ENCODE peak calls at places on chromosomes 7 and 10, in five cellular contexts. E is testis, D is tibial artery, P is AG09309, R is nephron progenitor cell. V is an unnamed sample.

GRCh38 chr10:26787362-26787761 is 73.4 kb downstream of the ABI1 start:
- DNase-seq in E (no peak), D (no peak), P (no peak), R (no peak), V (no peak)

GRCh38 chr10:95331596-95332130 is 40.9 kb upstream of the PDLIM1 start:
- DNase-seq in E (no peak), D (no peak), P (no peak), R (no peak), V (no peak)

GRCh38 chr7:12210179-12211053 is 678 bp upstream of the TMEM106B start:
- DNase-seq in E (peak; percentile 51), D (no peak), P (no peak), R (no peak), V (peak; percentile 2)

GRCh38 chr10:9681655-9682054 is 1336.0 kb upstream of the CELF2 start:
- DNase-seq in E (no peak), D (no peak), P (no peak), R (no peak), V (no peak)

GRCh38 chr10:122368502-122369254 is 5.8 kb upstream of the PLEKHA1 start:
- DNase-seq in E (no peak), D (no peak), P (no peak), R (no peak), V (no peak)

GRCh38 chr7:55124989-55125875 is 106.4 kb downstream of the EGFR start:
- DNase-seq in E (no peak), D (no peak), P (no peak), R (no peak), V (no peak)

GRCh38 chr10:84407390-84408049 is 79.1 kb downstream of the CCSER2 start:
- DNase-seq in E (no peak), D (no peak), P (no peak), R (no peak), V (no peak)

GRCh38 chr10:20817116-20817515 is 80.0 kb downstream of the NEBL start:
- DNase-seq in E (no peak), D (no peak), P (no peak), R (no peak), V (no peak)

GRCh38 chr7:129530881-129531391 is 28.6 kb downstream of the SMKR1 start:
- DNase-seq in E (no peak), D (no peak), P (no peak), R (no peak), V (no peak)

GRCh38 chr7:137245186-137245585 is 98.3 kb downstream of the PTN start:
- DNase-seq in E (no peak), D (no peak), P (no peak), R (no peak), V (no peak)

GRCh38 chr10:52258791-52259427 is 55.2 kb upstream of the DKK1 start:
- DNase-seq in E (no peak), D (no peak), P (no peak), R (no peak), V (no peak)

GRCh38 chr10:11871470-11871869 is 48.3 kb downstream of the PROSER2 start:
- DNase-seq in E (no peak), D (no peak), P (no peak), R (no peak), V (no peak)

GRCh38 chr7:27132214-27132613 is 1.7 kb upstream of the HOXA4 start:
- DNase-seq in E (no peak), D (no peak), P (no peak), R (no peak), V (no peak)

GRCh38 chr10:107244122-107244521 is 79.6 kb upstream of the SORCS1 start:
- DNase-seq in E (no peak), D (no peak), P (no peak), R (no peak), V (no peak)

GRCh38 chr10:95513941-95514392 is 47.2 kb downstream of the SORBS1 start:
- DNase-seq in E (no peak), D (peak; percentile 87), P (peak; percentile 14), R (no peak), V (no peak)

GRCh38 chr10:75407716-75408511 is 6.3 kb upstream of the ZNF503 start:
- DNase-seq in E (peak; percentile 57), D (peak; percentile 77), P (no peak), R (peak; percentile 83), V (no peak)
- TF ChIP-seq CTCF in E (no peak), D (peak; percentile 15), P (no peak), R (no peak), V (no peak)

GRCh38 chr10:75651452-75651851 is 220.0 kb downstream of the LRMDA start:
- DNase-seq in E (no peak), D (no peak), P (no peak), R (no peak), V (no peak)
- TF ChIP-seq CTCF in E (no peak), D (no peak), P (no peak), R (peak; percentile 10), V (no peak)

GRCh38 chr10:18098201-18098600 is 42.0 kb upstream of the CACNB2 start:
- DNase-seq in E (no peak), D (no peak), P (no peak), R (no peak), V (no peak)
- TF ChIP-seq CTCF in E (no peak), D (no peak), P (no peak), R (no peak), V (no peak)

DNA sequence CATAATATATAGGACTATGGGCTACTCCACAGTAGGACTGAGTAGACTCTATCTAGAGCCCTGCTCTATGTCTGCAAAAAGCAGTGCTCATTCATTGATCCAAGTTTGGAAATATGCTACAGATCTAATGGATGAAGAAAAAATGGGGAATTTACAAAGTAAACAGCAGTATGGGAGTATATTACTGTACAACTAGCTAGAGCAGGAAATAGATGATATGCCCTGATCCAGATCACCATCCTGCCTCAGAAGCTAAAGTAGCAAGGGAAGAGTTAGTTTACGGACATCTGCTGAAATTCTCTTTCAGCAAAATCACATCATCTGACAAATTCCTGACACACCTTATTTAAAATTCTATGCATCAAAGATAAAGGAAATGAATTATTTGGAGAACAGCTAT is 168.2 kb upstream of the SEMA3A start:
- DNase-seq in E (no peak), D (no peak), P (no peak), R (no peak), V (no peak)
- TF ChIP-seq CTCF in E (no peak), D (no peak), P (no peak), R (no peak), V (no peak)

GRCh38 chr10:104638861-104639594 is 2.1 kb upstream of the SORCS3 start:
- DNase-seq in E (peak; percentile 27), D (no peak), P (no peak), R (peak; percentile 79), V (peak; percentile 49)
- TF ChIP-seq CTCF in E (peak; percentile 40), D (no peak), P (peak; percentile 42), R (peak; percentile 87), V (peak; percentile 25)

DNA sequence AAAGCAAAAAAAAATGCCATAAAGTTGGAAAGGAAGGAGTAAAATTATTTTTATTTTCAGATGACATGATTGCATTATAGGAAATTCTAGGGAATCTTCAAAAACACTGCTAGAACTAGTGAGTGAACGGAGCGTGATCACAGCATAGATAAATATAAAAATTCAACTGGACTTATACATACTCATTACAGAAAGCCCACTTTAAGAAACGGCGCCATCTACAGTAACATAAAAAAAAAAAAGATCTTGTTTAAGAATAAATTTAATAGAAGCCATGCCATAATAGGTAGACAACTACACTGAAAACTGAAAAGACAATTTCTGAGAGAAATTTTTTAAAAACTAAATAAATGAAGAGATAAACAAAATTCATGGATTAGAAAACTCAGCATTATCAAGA is 623.1 kb upstream of the MGMT start:
- DNase-seq in E (no peak), D (no peak), P (no peak), R (no peak), V (no peak)
- TF ChIP-seq CTCF in E (no peak), D (no peak), P (no peak), R (peak; percentile 27), V (no peak)

GRCh38 chr10:101165736-101166135 is 34.6 kb downstream of the TLX1 start:
- DNase-seq in E (no peak), D (no peak), P (no peak), R (no peak), V (no peak)

GRCh38 chr10:101166430-101166829 is 35.3 kb downstream of the TLX1 start:
- DNase-seq in E (no peak), D (no peak), P (no peak), R (no peak), V (no peak)

GRCh38 chr10:101162677-101163076 is 31.6 kb downstream of the TLX1 start:
- DNase-seq in E (no peak), D (no peak), P (no peak), R (no peak), V (no peak)

GRCh38 chr10:101158101-101159058 is 27.3 kb downstream of the TLX1 start:
- DNase-seq in E (no peak), D (no peak), P (no peak), R (no peak), V (no peak)

GRCh38 chr10:101161494-101162299 is 30.6 kb downstream of the TLX1 start:
- DNase-seq in E (peak; percentile 84), D (peak; percentile 75), P (peak; percentile 25), R (peak; percentile 83), V (peak; percentile 79)
- TF ChIP-seq CTCF in E (peak; percentile 90), D (peak; percentile 89), P (peak; percentile 94), R (peak; percentile 95), V (peak; percentile 98)